ENCODE peak calls at places on chromosomes 5 and 9, in nine cellular contexts. J, P, E, H, T, Y, I, B and N are unnamed samples.

GRCh38 chr5:135095052-135095715 is 61.2 kb upstream of the PITX1 start:
- DNase-seq in H (no peak), Y (no peak), B (no peak), P (no peak), T (no peak), I (no peak), E (no peak), J (no peak), N (no peak)

GRCh38 chr5:110884005-110884404 is 145.2 kb downstream of the SLC25A46 start:
- DNase-seq in J (no peak), Y (no peak), T (no peak), P (no peak), I (peak), H (no peak), B (no peak), E (no peak), N (no peak)

GRCh38 chr5:15009420-15009819 is 137.8 kb upstream of the ANKH start:
- DNase-seq in B (no peak), I (peak), E (no peak), T (no peak), Y (no peak), P (no peak), J (peak), H (peak), N (peak)

GRCh38 chr5:174872271-174872670 is 147.9 kb downstream of the MSX2 start:
- DNase-seq in J (no peak), P (no peak), B (no peak), T (no peak), E (no peak), I (peak), H (no peak), Y (no peak), N (no peak)

GRCh38 chr9:23229764-23230434 is 596.1 kb downstream of the ELAVL2 start:
- DNase-seq in P (no peak), B (no peak), H (no peak), Y (no peak), E (no peak), T (no peak), I (no peak), J (no peak), N (no peak)

GRCh38 chr9:13939129-13939528 is 374.8 kb downstream of the NFIB start:
- DNase-seq in I (peak), P (no peak), Y (no peak), H (peak), B (no peak), T (no peak), E (no peak), J (peak), N (no peak)

GRCh38 chr9:8365466-8366160 is 566.0 kb upstream of the DMAC1 start:
- DNase-seq in Y (no peak), J (no peak), P (no peak), B (no peak), T (no peak), E (no peak), H (no peak), I (no peak), N (no peak)

GRCh38 chr5:143664623-143665022 is 147.3 kb upstream of the HMHB1 start:
- DNase-seq in T (no peak), E (no peak), H (no peak), P (no peak), Y (no peak), I (no peak), J (no peak), B (no peak), N (no peak)

GRCh38 chr9:114002986-114003740 is 74.9 kb downstream of the AMBP start:
- DNase-seq in I (no peak), H (no peak), T (no peak), Y (no peak), J (peak), B (no peak), E (no peak), P (peak), N (no peak)

GRCh38 chr9:79577969-79578723 is 6.4 kb downstream of the TLE4 start:
- DNase-seq in B (no peak), I (peak), P (no peak), T (no peak), E (no peak), H (no peak), J (peak), Y (no peak), N (no peak)

GRCh38 chr5:141534492-141535213 is 45.8 kb downstream of the PCDHGC5 start:
- DNase-seq in I (no peak), J (no peak), E (no peak), T (no peak), B (no peak), Y (no peak), P (no peak), H (no peak), N (no peak)

GRCh38 chr5:33370135-33370472 is 70.7 kb upstream of the TARS1 start:
- DNase-seq in B (no peak), J (peak), H (no peak), E (no peak), I (peak), T (no peak), Y (no peak), P (peak), N (no peak)

GRCh38 chr5:179599566-179599965 is 23.9 kb downstream of the HNRNPH1 start:
- DNase-seq in P (no peak), I (no peak), B (no peak), Y (no peak), E (no peak), J (no peak), H (no peak), T (no peak), N (no peak)

GRCh38 chr5:28850320-28850921 is 1812.0 kb upstream of the CDH9 start:
- DNase-seq in E (no peak), T (no peak), P (no peak), B (no peak), J (no peak), H (no peak), I (no peak), Y (no peak), N (no peak)